ENCODE peak calls at places on chromosome 3, in four cellular contexts. One of them, this sample, is unnamed.

GRCh38 chr3:155026999-155027591 is 53.0 kb upstream of the MME start:
- DNase-seq in tibial artery: no peak
- DNase-seq in astrocyte of the spinal cord: peak
- DNase-seq in adrenal gland: no peak
- DNase-seq in this sample: no peak

GRCh38 chr3:33791477-33792166 is 6.8 kb upstream of the PDCD6IP start:
- DNase-seq in tibial artery: no peak
- DNase-seq in astrocyte of the spinal cord: no peak
- DNase-seq in adrenal gland: no peak
- DNase-seq in this sample: peak

GRCh38 chr3:178451799-178452198 is 84.4 kb upstream of the KCNMB2 start:
- DNase-seq in tibial artery: no peak
- DNase-seq in astrocyte of the spinal cord: no peak
- DNase-seq in adrenal gland: no peak
- DNase-seq in this sample: no peak

GRCh38 chr3:32002536-32003368 is 21.2 kb downstream of the ZNF860 start:
- DNase-seq in tibial artery: no peak
- DNase-seq in astrocyte of the spinal cord: peak
- DNase-seq in adrenal gland: no peak
- DNase-seq in this sample: no peak

GRCh38 chr3:102224171-102224570 is 210.6 kb upstream of the ZPLD1 start:
- DNase-seq in tibial artery: no peak
- DNase-seq in astrocyte of the spinal cord: peak
- DNase-seq in adrenal gland: no peak
- DNase-seq in this sample: peak

GRCh38 chr3:126081618-126082333 is 2.1 kb downstream of the SLC41A3 start:
- DNase-seq in tibial artery: no peak
- DNase-seq in astrocyte of the spinal cord: peak
- DNase-seq in adrenal gland: peak
- DNase-seq in this sample: no peak

GRCh38 chr3:171833775-171834460 is 9.2 kb upstream of the TMEM212 start:
- DNase-seq in tibial artery: no peak
- DNase-seq in astrocyte of the spinal cord: peak
- DNase-seq in adrenal gland: no peak
- DNase-seq in this sample: no peak

GRCh38 chr3:112123548-112123947 is 9.5 kb downstream of the GCSAM start:
- DNase-seq in tibial artery: no peak
- DNase-seq in astrocyte of the spinal cord: no peak
- DNase-seq in adrenal gland: no peak
- DNase-seq in this sample: no peak

GRCh38 chr3:53161345-53161819 is 373 bp downstream of the PRKCD start:
- DNase-seq in tibial artery: no peak
- DNase-seq in astrocyte of the spinal cord: no peak
- DNase-seq in adrenal gland: no peak
- DNase-seq in this sample: peak

GRCh38 chr3:73143401-73143800 is 81.9 kb downstream of the EBLN2 start:
- DNase-seq in tibial artery: no peak
- DNase-seq in astrocyte of the spinal cord: no peak
- DNase-seq in adrenal gland: no peak
- DNase-seq in this sample: no peak

GRCh38 chr3:73141531-73141930 is 80.1 kb downstream of the EBLN2 start:
- DNase-seq in tibial artery: peak
- DNase-seq in astrocyte of the spinal cord: no peak
- DNase-seq in adrenal gland: no peak
- DNase-seq in this sample: no peak

GRCh38 chr3:73144276-73144675 is 82.8 kb downstream of the EBLN2 start:
- DNase-seq in tibial artery: peak
- DNase-seq in astrocyte of the spinal cord: no peak
- DNase-seq in adrenal gland: peak
- DNase-seq in this sample: no peak

GRCh38 chr3:73143821-73144237 is 82.4 kb downstream of the EBLN2 start:
- DNase-seq in tibial artery: no peak
- DNase-seq in astrocyte of the spinal cord: peak
- DNase-seq in adrenal gland: no peak
- DNase-seq in this sample: no peak

DNA sequence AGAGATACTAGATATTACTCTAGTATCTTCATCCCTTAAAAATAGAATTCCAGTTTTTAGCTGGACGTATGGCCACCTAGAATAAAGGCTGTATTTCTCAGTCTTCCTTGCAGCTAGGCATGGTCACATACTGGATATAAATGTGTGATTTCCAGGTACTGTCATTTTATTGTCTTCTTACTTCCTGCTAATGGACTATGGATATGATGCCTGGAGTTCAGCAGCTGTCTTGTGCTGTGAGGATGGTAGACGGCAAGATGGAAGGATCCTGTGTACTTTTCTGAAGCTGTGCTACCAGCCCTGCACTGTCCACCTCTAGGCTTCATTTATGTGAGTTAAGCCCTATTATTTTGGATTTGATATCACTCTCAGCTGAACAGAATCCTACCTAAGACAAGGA is 83.4 kb downstream of the EBLN2 start:
- DNase-seq in tibial artery: no peak
- DNase-seq in astrocyte of the spinal cord: no peak
- DNase-seq in adrenal gland: no peak
- DNase-seq in this sample: no peak
- TF ChIP-seq CTCF in tibial artery: no peak
- TF ChIP-seq CTCF in astrocyte of the spinal cord: no peak
- TF ChIP-seq CTCF in adrenal gland: no peak
- TF ChIP-seq CTCF in this sample: no peak

DNA sequence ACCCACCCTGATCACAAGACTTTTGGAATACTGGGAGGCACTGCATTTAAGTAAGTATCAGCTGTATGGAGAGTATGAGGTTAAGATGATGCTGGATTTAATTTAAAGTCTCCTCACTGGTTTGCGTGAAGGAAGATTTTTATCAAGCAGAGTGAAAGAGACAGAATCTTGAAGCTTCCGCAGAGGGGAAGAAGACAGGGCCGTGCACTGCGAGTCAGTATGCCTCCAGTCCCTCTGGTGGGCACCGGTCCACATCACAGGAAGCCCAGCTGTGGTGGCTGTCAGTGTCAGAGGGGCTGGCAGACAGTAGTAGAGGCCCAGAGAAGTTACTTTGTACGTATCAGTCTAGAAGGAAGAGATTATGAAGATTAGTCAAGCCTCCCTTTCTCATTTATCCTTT is 379.0 kb upstream of the TPRG1 start:
- DNase-seq in tibial artery: no peak
- DNase-seq in astrocyte of the spinal cord: peak
- DNase-seq in adrenal gland: no peak
- DNase-seq in this sample: no peak
- TF ChIP-seq CTCF in tibial artery: no peak
- TF ChIP-seq CTCF in astrocyte of the spinal cord: peak
- TF ChIP-seq CTCF in adrenal gland: no peak
- TF ChIP-seq CTCF in this sample: no peak

GRCh38 chr3:189144645-189145044 is 27.1 kb upstream of the TPRG1 start:
- DNase-seq in tibial artery: no peak
- DNase-seq in astrocyte of the spinal cord: no peak
- DNase-seq in adrenal gland: no peak
- DNase-seq in this sample: peak
- TF ChIP-seq CTCF in tibial artery: peak
- TF ChIP-seq CTCF in astrocyte of the spinal cord: no peak
- TF ChIP-seq CTCF in adrenal gland: no peak
- TF ChIP-seq CTCF in this sample: peak

DNA sequence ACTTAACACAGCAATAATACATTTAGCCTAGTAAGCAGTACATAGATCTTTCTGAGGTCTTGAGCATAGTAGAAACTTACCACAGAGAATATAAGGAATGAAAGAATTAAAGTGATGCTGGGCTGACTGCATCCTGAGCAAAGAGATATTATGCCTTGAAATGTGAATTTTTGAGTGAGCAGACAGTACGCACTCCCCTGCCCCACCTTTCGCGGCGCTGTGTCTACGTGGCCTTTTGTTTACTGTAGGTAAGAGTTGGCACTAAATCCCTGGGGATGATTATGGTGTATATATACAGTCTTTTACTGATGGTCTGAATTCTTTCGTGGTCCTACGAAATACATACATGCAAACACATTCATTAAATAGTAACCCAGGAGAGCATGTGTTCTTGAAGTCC is 217.5 kb upstream of the TOPAZ1 start:
- DNase-seq in tibial artery: no peak
- DNase-seq in astrocyte of the spinal cord: no peak
- DNase-seq in adrenal gland: no peak
- DNase-seq in this sample: no peak
- TF ChIP-seq CTCF in tibial artery: no peak
- TF ChIP-seq CTCF in astrocyte of the spinal cord: no peak
- TF ChIP-seq CTCF in adrenal gland: no peak
- TF ChIP-seq CTCF in this sample: no peak

DNA sequence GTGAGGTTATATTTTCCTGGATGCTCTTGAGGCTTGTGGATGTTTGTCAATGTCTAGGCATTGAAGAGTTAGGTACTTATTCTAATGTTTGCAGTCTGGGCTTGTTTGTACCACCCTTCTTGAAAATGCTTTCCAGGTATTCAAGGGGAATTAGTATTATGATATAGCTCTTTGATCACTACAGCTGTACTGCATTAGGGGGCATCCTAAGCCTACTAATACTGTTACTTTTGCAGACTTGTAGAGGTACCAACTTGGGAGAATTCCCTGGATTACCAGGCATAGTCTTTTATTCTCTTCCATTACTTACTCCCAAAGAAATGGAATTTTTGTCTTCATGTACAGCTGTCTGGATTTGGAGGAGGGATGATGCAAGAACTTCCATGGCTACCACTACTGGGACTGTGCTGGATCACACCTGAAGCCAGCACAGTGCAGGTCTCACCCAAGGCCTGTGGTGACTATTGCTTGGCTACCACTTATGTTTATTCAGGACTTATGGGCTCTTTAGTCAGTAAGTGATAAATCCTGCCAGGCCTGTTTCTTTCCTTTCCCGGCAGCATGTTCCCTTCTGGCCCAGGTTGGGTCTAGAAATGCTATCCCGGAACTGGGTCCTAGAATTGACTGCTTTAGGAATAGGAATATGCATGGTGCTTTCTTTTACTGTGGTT is 402.9 kb downstream of the IL20RB start:
- DNase-seq in tibial artery: no peak
- DNase-seq in astrocyte of the spinal cord: no peak
- DNase-seq in adrenal gland: no peak
- DNase-seq in this sample: no peak
- TF ChIP-seq CTCF in tibial artery: no peak
- TF ChIP-seq CTCF in astrocyte of the spinal cord: no peak
- TF ChIP-seq CTCF in adrenal gland: no peak
- TF ChIP-seq CTCF in this sample: no peak

DNA sequence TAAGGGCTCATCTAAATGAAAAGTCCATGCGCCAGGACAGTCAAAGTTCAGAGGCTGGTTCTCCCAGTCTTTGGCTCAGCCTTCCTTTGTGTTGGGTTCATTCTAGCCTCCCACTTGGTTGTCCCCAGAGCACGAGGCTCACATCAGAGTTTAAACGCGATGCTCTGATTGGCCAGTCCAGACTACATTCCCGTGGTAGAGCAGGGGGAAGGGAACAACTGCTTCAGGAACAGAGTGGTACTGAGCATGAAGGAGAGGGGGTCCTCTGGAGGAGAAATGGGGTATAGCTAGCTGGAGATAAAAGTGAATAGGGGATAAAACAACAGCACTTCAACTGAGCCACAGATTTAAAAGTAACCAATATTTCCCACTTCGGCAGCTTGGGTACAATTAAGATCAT is 32.2 kb downstream of the ANAPC13 start:
- DNase-seq in tibial artery: no peak
- DNase-seq in astrocyte of the spinal cord: no peak
- DNase-seq in adrenal gland: no peak
- DNase-seq in this sample: no peak
- TF ChIP-seq CTCF in tibial artery: no peak
- TF ChIP-seq CTCF in astrocyte of the spinal cord: peak
- TF ChIP-seq CTCF in adrenal gland: no peak
- TF ChIP-seq CTCF in this sample: no peak

DNA sequence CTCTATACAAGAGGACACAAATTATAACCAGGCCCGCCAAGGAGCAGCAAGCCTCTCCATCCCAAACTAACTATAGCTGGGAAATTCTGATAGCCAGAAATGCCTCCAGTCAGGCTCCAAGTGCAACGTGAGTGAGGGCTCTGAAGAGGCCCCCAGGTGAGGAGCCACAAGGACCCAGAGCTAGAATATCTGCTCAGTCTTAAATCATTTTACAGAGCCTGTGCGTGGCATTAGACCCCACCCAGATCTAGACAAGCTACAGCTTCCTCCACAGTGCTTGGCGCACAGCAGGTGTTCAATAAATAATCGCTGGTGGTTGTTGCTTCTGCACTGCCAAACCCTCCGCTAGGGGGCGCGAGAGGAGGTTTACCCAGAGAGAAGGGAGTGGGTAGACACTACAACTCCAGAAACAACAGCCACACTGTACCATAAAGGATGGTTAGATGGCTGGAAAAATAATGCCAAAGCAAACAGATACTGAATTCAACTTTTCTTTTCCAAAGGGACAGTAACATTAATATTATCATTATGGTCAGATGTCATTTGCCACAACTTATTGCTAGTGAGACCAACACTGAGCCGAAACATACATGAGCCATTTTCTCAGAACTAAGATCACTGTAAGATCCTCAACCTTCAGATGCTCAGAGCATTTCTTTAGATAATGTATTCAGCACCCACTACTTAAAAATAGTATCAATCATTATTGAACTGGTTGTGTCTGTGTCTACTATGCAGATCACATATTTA is 44.5 kb downstream of the ZIC4 start:
- DNase-seq in tibial artery: no peak
- DNase-seq in astrocyte of the spinal cord: peak
- DNase-seq in adrenal gland: no peak
- DNase-seq in this sample: peak
- TF ChIP-seq CTCF in tibial artery: no peak
- TF ChIP-seq CTCF in astrocyte of the spinal cord: peak
- TF ChIP-seq CTCF in adrenal gland: peak
- TF ChIP-seq CTCF in this sample: peak

DNA sequence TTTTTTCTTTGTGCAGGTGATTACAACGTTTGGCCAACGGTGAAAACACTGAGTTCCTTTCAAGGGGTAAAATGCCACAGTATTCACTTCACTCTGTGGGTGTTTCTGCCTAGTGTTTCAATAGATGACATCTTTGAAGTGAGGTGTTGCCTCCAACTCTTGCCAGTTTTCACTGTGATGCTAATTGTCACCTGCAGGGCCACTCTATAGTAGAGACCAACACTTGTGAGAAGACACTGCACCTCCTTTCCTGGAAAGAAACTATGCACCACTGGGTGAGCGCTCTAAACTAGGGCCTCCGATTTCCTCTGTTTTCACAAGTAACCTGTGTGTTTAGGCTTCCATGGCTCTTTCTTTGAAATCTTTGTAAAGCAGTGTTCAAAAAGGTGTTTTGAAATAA is 98.3 kb downstream of the THRB start:
- DNase-seq in tibial artery: no peak
- DNase-seq in astrocyte of the spinal cord: no peak
- DNase-seq in adrenal gland: no peak
- DNase-seq in this sample: no peak
- TF ChIP-seq CTCF in tibial artery: no peak
- TF ChIP-seq CTCF in astrocyte of the spinal cord: no peak
- TF ChIP-seq CTCF in adrenal gland: no peak
- TF ChIP-seq CTCF in this sample: no peak

DNA sequence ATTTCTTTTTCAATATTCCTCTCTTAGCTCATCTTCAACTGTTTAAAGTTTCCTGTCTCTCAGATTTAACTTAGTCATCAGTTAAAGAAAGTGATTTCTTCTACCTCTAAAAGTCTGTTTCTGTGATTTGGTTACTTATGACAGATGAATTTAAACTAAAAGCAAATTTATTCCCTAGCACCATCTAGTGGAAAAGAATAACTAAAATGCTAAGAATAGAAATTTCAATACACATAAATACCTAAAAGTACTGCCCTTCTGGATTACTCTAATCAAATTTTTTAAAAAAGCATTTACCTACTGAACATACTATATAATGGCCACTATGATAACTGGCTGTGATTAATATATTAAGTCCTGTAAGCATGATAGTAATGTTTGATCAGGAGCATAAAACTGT is 14.0 kb upstream of the ZCWPW2 start:
- DNase-seq in tibial artery: no peak
- DNase-seq in astrocyte of the spinal cord: no peak
- DNase-seq in adrenal gland: no peak
- DNase-seq in this sample: no peak
- TF ChIP-seq CTCF in tibial artery: no peak
- TF ChIP-seq CTCF in astrocyte of the spinal cord: peak
- TF ChIP-seq CTCF in adrenal gland: no peak
- TF ChIP-seq CTCF in this sample: no peak